ENCODE peak calls at places on chromosomes 13 and 19, in four cellular contexts. P is EH, T is glomerular endothelial cell, D is WERI-Rb-1. J is an unnamed sample.

GRCh38 chr13:105135852-105136251 is 1399.6 kb downstream of the EFNB2 start:
- DNase-seq in P (no peak), T (no peak), D (no peak), J (no peak)

GRCh38 chr13:62320129-62320724 is 904.6 kb upstream of the PCDH20 start:
- DNase-seq in P (no peak), T (no peak), D (no peak), J (no peak)

GRCh38 chr13:99655351-99656091 is 154.2 kb downstream of the TM9SF2 start:
- DNase-seq in P (peak; percentile 32), T (no peak), D (no peak), J (no peak)

GRCh38 chr13:39897636-39898035 is 242.2 kb downstream of the COG6 start:
- DNase-seq in P (no peak), T (no peak), D (no peak), J (no peak)

GRCh38 chr13:68056816-68057710 is 826.9 kb upstream of the PCDH9 start:
- DNase-seq in P (no peak), T (no peak), D (no peak), J (no peak)

GRCh38 chr19:12786149-12786870 is 5.0 kb upstream of the JUNB start:
- DNase-seq in P (no peak), T (no peak), D (no peak), J (peak; percentile 43)

GRCh38 chr13:79679334-79679733 is 198.4 kb downstream of the NDFIP2 start:
- DNase-seq in P (peak; percentile 68), T (peak; percentile 72), D (peak; percentile 53), J (peak; percentile 66)

GRCh38 chr19:36051236-36051635 is 2.8 kb downstream of the THAP8 start:
- DNase-seq in P (peak; percentile 8), T (no peak), D (peak; percentile 69), J (no peak)

GRCh38 chr13:23833733-23834611 is 55.2 kb downstream of the MIPEP start:
- DNase-seq in P (no peak), T (no peak), D (no peak), J (no peak)

GRCh38 chr19:1166872-1167573 is 7.0 kb downstream of the SBNO2 start:
- DNase-seq in P (no peak), T (no peak), D (no peak), J (no peak)

GRCh38 chr13:87769445-87769844 is 98.3 kb downstream of the SLITRK5 start:
- DNase-seq in P (no peak), T (no peak), D (no peak), J (no peak)

GRCh38 chr19:3673506-3674439 is 26.5 kb downstream of the PIP5K1C start:
- DNase-seq in P (no peak), T (no peak), D (no peak), J (no peak)

GRCh38 chr19:46863818-46864629 is 3.2 kb downstream of the ARHGAP35 start:
- DNase-seq in P (peak; percentile 88), T (no peak), D (no peak), J (no peak)

GRCh38 chr13:66264976-66265375 is 965.2 kb downstream of the PCDH9 start:
- DNase-seq in P (peak; percentile 31), T (no peak), D (no peak), J (no peak)

GRCh38 chr19:51394045-51394836 is 3.9 kb upstream of the C19orf84 start:
- DNase-seq in P (peak; percentile 99), T (peak; percentile 94), D (peak; percentile 97), J (peak; percentile 97)

GRCh38 chr19:46951236-46951986 is 68.2 kb upstream of the NPAS1 start:
- DNase-seq in P (peak; percentile 67), T (no peak), D (no peak), J (no peak)

GRCh38 chr13:92187378-92187989 is 789.1 kb downstream of the GPC5 start:
- DNase-seq in P (peak; percentile 6), T (peak; percentile 12), D (peak; percentile 58), J (peak; percentile 55)

GRCh38 chr19:21584532-21584931 is 79.1 kb downstream of the ZNF429 start:
- DNase-seq in P (no peak), T (no peak), D (no peak), J (no peak)

GRCh38 chr19:54179262-54179587 is 6.3 kb upstream of the TMC4 start:
- DNase-seq in P (no peak), T (no peak), D (no peak), J (no peak)

GRCh38 chr13:75372923-75373841 is 108.8 kb downstream of the TBC1D4 start:
- DNase-seq in P (no peak), T (no peak), D (no peak), J (no peak)

GRCh38 chr13:112638157-112638750 is 50.3 kb upstream of the TUBGCP3 start:
- DNase-seq in P (no peak), T (no peak), D (no peak), J (no peak)

GRCh38 chr13:75326173-75327131 is 155.5 kb downstream of the TBC1D4 start:
- DNase-seq in P (peak; percentile 11), T (peak; percentile 90), D (no peak), J (no peak)

GRCh38 chr19:41575998-41576397 is at the start of gene CEACAM21:
- DNase-seq in P (peak; percentile 13), T (no peak), D (no peak), J (peak; percentile 52)

GRCh38 chr13:43261018-43261417 is 237.6 kb downstream of the DNAJC15 start:
- DNase-seq in P (peak; percentile 86), T (no peak), D (no peak), J (no peak)

GRCh38 chr19:38514812-38515633 is 81.5 kb downstream of the RYR1 start:
- DNase-seq in P (peak; percentile 58), T (no peak), D (peak; percentile 81), J (peak; percentile 24)

GRCh38 chr19:46520616-46521015 is 24.9 kb upstream of the PNMA8B start:
- DNase-seq in P (no peak), T (no peak), D (no peak), J (no peak)

GRCh38 chr13:90420683-90421082 is 926.8 kb upstream of the MIR17HG start:
- DNase-seq in P (peak; percentile 20), T (no peak), D (no peak), J (no peak)

GRCh38 chr13:110266983-110267382 is 40.0 kb downstream of the COL4A1 start:
- DNase-seq in P (no peak), T (no peak), D (no peak), J (no peak)

GRCh38 chr13:100235311-100235901 is 146.5 kb downstream of the PCCA start:
- DNase-seq in P (peak; percentile 61), T (peak; percentile 57), D (peak; percentile 40), J (peak; percentile 40)

GRCh38 chr13:79711631-79712030 is 230.7 kb downstream of the NDFIP2 start:
- DNase-seq in P (no peak), T (no peak), D (no peak), J (no peak)